ENCODE peak calls at places on chromosomes 2 and 18, in four cellular contexts. A, K, L and R are unnamed samples.

GRCh38 chr18:47331051-47331450 is 79.6 kb upstream of the SKOR2 start:
- DNase-seq in A (no peak), K (no peak), L (no peak), R (no peak)

GRCh38 chr2:48711343-48711742 is 44.2 kb downstream of the LHCGR start:
- DNase-seq in A (no peak), K (no peak), L (no peak), R (no peak)

GRCh38 chr2:144131042-144131441 is 388.9 kb downstream of the ZEB2 start:
- DNase-seq in A (peak; percentile 29), K (no peak), L (no peak), R (no peak)

GRCh38 chr18:8615397-8616025 is 6.3 kb downstream of the RAB12 start:
- DNase-seq in A (peak; percentile 87), K (no peak), L (no peak), R (no peak)

GRCh38 chr2:106085441-106085911 is 108.6 kb downstream of the UXS1 start:
- DNase-seq in A (peak; percentile 25), K (no peak), L (no peak), R (no peak)

GRCh38 chr2:9538000-9538507 is 17.6 kb downstream of the ADAM17 start:
- DNase-seq in A (peak; percentile 93), K (no peak), L (no peak), R (no peak)

GRCh38 chr18:11905613-11906012 is 2.5 kb downstream of the MPPE1 start:
- DNase-seq in A (no peak), K (no peak), L (no peak), R (no peak)

GRCh38 chr2:212892193-212892592 is 259.2 kb downstream of the IKZF2 start:
- DNase-seq in A (peak; percentile 59), K (no peak), L (no peak), R (no peak)

GRCh38 chr2:196431076-196431475 is 208.4 kb upstream of the CCDC150 start:
- DNase-seq in A (no peak), K (no peak), L (no peak), R (no peak)

GRCh38 chr2:196434217-196434616 is 205.3 kb upstream of the CCDC150 start:
- DNase-seq in A (no peak), K (no peak), L (no peak), R (no peak)

GRCh38 chr2:196433116-196433515 is 206.4 kb upstream of the CCDC150 start:
- DNase-seq in A (no peak), K (no peak), L (no peak), R (no peak)

GRCh38 chr2:196435189-196435588 is 204.3 kb upstream of the CCDC150 start:
- DNase-seq in A (no peak), K (no peak), L (no peak), R (no peak)

DNA sequence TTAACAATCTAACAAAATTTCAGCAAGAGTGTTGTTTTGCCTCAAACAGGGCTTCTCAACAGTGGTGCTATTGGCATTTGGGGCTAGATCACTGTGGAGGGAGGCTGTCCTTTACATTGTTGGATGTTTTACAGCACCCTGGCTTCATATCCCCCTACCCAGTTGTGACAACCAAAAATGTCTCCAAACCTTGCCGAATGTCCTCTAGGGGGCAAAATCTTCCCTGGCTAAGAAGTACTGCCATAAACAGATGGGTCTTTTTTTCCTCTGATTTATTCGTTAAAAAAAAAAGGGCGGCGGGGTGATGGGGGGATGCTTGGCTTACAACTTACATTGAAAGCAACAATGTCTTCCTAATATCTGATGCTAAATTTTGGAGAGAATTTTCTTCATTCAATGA is 207.6 kb upstream of the CCDC150 start:
- DNase-seq in A (no peak), K (no peak), L (no peak), R (no peak)
- TF ChIP-seq CTCF in A (peak; percentile 6), K (peak; percentile 23), L (no peak), R (peak; percentile 12)

DNA sequence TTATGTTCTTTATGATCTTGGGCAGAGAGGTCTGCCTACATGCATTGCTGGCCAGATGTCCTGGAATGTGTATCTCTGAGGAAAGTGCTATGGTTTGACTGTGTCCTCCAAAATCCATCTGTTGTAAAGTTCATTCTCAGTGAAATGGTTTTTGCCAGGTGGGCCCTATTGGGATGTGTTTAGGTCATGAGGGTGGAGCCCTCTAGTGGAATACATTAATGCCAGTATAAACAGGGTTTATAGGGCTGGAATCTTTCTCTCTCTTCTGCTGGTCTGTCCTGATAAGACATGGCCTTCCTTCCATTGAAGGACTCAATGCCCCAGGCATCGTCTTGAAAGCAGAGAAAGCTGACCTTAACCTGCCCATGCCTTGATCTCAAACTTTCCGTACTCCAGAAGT is 258.5 kb downstream of the RPIA start:
- DNase-seq in A (no peak), K (no peak), L (no peak), R (no peak)
- TF ChIP-seq CTCF in A (peak; percentile 31), K (peak; percentile 33), L (no peak), R (no peak)

DNA sequence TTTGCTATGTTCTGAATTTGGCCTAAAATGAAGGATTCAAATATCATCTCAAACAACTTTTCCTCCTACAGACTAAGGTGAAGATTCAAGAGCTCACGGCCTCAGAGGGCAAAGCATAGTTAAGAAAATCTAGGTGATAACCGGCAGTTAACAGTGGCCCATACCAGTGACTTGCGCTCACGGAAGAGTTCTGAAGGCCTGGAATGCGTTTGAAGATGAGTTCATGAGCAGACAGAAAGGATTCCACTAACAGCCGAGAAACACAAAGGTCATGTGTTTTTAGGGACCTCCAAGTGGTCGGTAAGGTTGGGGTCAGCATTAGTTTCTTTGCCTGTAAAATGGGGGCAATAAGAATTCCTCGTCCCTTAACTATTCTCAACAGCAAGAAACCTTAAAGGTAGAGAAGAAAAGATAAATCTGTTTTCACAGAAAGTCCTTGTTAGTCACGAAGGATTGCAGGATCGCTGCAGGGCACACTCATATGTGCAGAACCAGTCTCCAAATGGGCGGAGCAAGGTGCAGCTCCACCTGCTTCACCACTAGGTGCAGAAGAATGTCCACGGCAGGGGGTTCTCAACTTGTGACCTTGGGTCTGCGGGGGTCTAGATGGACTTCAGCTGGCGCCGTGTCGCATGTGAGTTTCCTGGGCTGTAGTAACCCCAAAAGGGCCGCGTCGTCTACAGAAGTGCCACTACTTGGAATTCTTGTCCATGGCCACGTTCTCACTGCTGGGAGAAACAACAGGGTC is 708 bp upstream of the RPIA start:
- DNase-seq in A (peak; percentile 59), K (peak; percentile 24), L (peak; percentile 43), R (peak; percentile 69)
- TF ChIP-seq CTCF in A (peak; percentile 21), K (no peak), L (peak; percentile 33), R (no peak)

GRCh38 chr2:26577442-26578433 is 63.4 kb downstream of the CIB4 start:
- DNase-seq in A (peak; percentile 46), K (peak; percentile 65), L (peak; percentile 40), R (peak; percentile 84)
- TF ChIP-seq CTCF in A (peak; percentile 98), K (peak; percentile 98), L (peak; percentile 83), R (peak; percentile 99)

DNA sequence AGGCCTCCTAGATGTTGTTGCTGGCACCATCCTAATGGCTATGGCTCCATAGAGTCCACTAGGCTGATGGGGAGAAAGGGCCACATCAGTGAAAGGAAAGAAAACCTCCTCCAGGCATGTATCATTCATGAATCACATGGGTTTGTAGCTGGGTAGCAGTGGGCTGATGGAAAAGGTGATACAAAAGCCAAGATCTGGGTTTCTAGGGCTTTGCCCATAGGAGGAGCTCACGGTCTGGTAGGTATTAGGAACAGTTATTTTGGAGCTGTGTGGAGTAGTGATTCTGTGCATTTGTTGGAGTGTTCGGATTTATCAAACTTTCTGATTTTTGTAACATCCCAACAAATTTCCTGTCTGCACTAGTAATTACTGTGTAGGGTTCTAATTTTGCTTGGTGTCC is 259.2 kb downstream of the SLC4A3 start:
- DNase-seq in A (peak; percentile 56), K (no peak), L (no peak), R (no peak)
- TF ChIP-seq CTCF in A (peak; percentile 8), K (no peak), L (no peak), R (no peak)

GRCh38 chr2:102235491-102235890 is 48.7 kb downstream of the IL1RL2 start:
- DNase-seq in A (no peak), K (no peak), L (no peak), R (peak; percentile 68)
- TF ChIP-seq CTCF in A (peak; percentile 50), K (peak; percentile 40), L (no peak), R (peak; percentile 42)

GRCh38 chr2:231685349-231686191 is 22.8 kb upstream of the PTMA start:
- DNase-seq in A (no peak), K (no peak), L (no peak), R (no peak)
- TF ChIP-seq CTCF in A (peak; percentile 10), K (peak; percentile 10), L (no peak), R (no peak)

DNA sequence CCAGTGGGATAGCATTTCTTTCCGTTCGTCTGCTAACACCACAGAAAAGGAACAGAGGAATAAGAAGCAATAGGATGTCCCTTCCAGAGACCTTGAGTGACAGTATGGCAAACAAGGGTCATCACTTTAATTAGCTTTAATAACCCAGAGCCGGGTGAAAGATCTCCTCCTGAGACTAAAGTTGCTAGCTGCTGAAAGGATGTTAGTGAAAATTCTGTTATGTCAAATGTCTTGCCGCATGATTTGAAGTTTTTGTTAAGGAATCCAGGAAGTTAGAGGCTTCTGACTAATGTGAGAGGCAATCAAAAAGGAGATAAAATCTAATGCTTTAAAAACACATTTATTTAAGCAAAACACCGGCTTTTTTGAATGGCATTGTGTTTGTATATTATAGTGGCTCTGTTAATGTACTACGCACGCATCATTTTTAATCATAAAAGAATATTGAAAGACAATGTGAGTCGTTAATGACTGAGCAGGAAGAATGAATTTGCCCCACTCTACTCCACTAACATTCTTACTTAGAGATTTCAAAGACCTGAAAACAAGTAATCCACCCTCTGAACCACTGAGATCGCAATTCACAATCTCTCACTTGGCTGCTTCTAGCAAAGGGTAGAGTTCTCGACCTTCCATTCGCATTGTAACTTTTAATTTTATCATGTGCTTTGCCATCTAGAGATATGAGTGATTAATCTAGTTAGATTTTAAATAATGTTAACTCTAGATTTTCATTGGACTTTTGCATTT is 536.6 kb downstream of the LRRTM4 start:
- DNase-seq in A (no peak), K (no peak), L (no peak), R (no peak)
- TF ChIP-seq CTCF in A (no peak), K (no peak), L (no peak), R (no peak)